ENCODE peak calls at places on chromosome 1, in five cellular contexts. T is K562, K is body of pancreas, O is A673, C is GM23248. U is an unnamed sample.
A peak's percentile ranks its signal among the peaks of the same experiment; 100 is the strongest.

GRCh38 chr1:219659005-219659632 is 46.2 kb upstream of the ZC3H11B start:
- DNase-seq in T (no peak), K (no peak), O (no peak), C (peak; percentile 39), U (no peak)

GRCh38 chr1:8941906-8942305 is 3.8 kb upstream of the CA6 start:
- DNase-seq in T (no peak), K (no peak), O (peak; percentile 28), C (peak; percentile 88), U (no peak)

GRCh38 chr1:44531785-44532566 is 126.9 kb downstream of the RNF220 start:
- DNase-seq in T (peak; percentile 88), K (no peak), O (no peak), C (peak; percentile 14), U (no peak)

GRCh38 chr1:206492589-206492988 is 14.7 kb upstream of the RASSF5 start:
- DNase-seq in T (no peak), K (no peak), O (no peak), C (no peak), U (no peak)

GRCh38 chr1:194214735-194215134 is 1028.3 kb upstream of the B3GALT2 start:
- DNase-seq in T (no peak), K (no peak), O (no peak), C (no peak), U (no peak)

GRCh38 chr1:112532074-112532473 is 23.3 kb downstream of the WNT2B start:
- DNase-seq in T (no peak), K (no peak), O (no peak), C (no peak), U (no peak)

GRCh38 chr1:167013124-167013900 is 24.2 kb downstream of the MAEL start:
- DNase-seq in T (no peak), K (no peak), O (no peak), C (no peak), U (no peak)

GRCh38 chr1:187045371-187045770 is 216.6 kb downstream of the PLA2G4A start:
- DNase-seq in T (no peak), K (no peak), O (no peak), C (no peak), U (no peak)

GRCh38 chr1:96236156-96236739 is 485.3 kb upstream of the PTBP2 start:
- DNase-seq in T (no peak), K (peak; percentile 52), O (peak; percentile 69), C (peak; percentile 70), U (no peak)

GRCh38 chr1:37850352-37850955 is 8.9 kb downstream of the MTF1 start:
- DNase-seq in T (no peak), K (no peak), O (no peak), C (no peak), U (no peak)

GRCh38 chr1:97824644-97825043 is 96.2 kb downstream of the DPYD start:
- DNase-seq in T (no peak), K (no peak), O (no peak), C (no peak), U (no peak)

GRCh38 chr1:225554216-225554812 is 98.6 kb downstream of the ENAH start:
- DNase-seq in T (peak; percentile 34), K (no peak), O (peak; percentile 62), C (peak; percentile 55), U (no peak)

GRCh38 chr1:225548140-225548857 is 104.6 kb downstream of the ENAH start:
- DNase-seq in T (no peak), K (no peak), O (no peak), C (peak; percentile 43), U (no peak)

GRCh38 chr1:225544924-225545323 is 108.0 kb downstream of the ENAH start:
- DNase-seq in T (no peak), K (no peak), O (no peak), C (no peak), U (no peak)

GRCh38 chr1:225545649-225546048 is 107.3 kb downstream of the ENAH start:
- DNase-seq in T (no peak), K (no peak), O (no peak), C (no peak), U (no peak)

DNA sequence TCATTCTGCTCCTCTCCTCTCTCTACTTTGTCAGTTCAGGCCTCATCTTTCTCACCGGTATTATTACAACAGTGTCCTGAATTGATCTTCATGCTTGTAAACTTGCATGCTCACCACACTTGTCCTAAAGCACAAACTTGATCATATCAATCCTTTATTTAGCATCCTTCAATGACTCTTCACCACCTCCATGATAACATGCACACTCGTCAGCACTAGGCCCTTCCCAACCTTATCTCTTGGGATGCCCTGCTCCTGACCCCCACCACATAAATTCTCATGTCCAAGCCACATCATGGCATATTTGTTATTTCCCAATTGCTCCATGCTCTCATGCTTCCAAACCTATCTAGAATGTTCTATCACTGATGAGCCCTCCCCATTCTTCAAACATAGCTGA is 103.1 kb downstream of the ENAH start:
- DNase-seq in T (no peak), K (no peak), O (no peak), C (no peak), U (no peak)
- H3K27ac ChIP-seq in T (no peak overlapping the region), K (no peak overlapping the region), O (no peak overlapping the region), C (no peak overlapping the region), U (no peak overlapping the region)

GRCh38 chr1:203276916-203277535 is 28.3 kb upstream of the BTG2 start:
- DNase-seq in T (no peak), K (no peak), O (no peak), C (no peak), U (no peak)

GRCh38 chr1:203280061-203280460 is 25.3 kb upstream of the BTG2 start:
- DNase-seq in T (no peak), K (no peak), O (no peak), C (no peak), U (no peak)

GRCh38 chr1:203281033-203281432 is 24.3 kb upstream of the BTG2 start:
- DNase-seq in T (no peak), K (no peak), O (no peak), C (peak; percentile 77), U (no peak)

GRCh38 chr1:203278087-203278884 is 27.0 kb upstream of the BTG2 start:
- DNase-seq in T (no peak), K (peak; percentile 86), O (no peak), C (peak; percentile 85), U (peak; percentile 40)

GRCh38 chr1:203278885-203279406 is 26.4 kb upstream of the BTG2 start:
- DNase-seq in T (no peak), K (no peak), O (no peak), C (no peak), U (no peak)
- H3K4me1 ChIP-seq in T (peaks cover 31% of the 10 kb centered on the region), K (peaks cover 62% of the 10 kb centered on the region), O (no peaks in the 10 kb centered on the region), C (peaks cover 11% of the 10 kb centered on the region), U (peaks cover 38% of the 10 kb centered on the region)

GRCh38 chr1:22225858-22226584 is 83.1 kb upstream of the WNT4 start:
- DNase-seq in T (no peak), K (no peak), O (no peak), C (no peak), U (no peak)

GRCh38 chr1:22221233-22221780 is 78.4 kb upstream of the WNT4 start:
- DNase-seq in T (no peak), K (no peak), O (no peak), C (no peak), U (no peak)

GRCh38 chr1:22224091-22224490 is 81.2 kb upstream of the WNT4 start:
- DNase-seq in T (no peak), K (no peak), O (no peak), C (no peak), U (no peak)

GRCh38 chr1:22224631-22225030 is 81.7 kb upstream of the WNT4 start:
- DNase-seq in T (no peak), K (no peak), O (no peak), C (no peak), U (no peak)

GRCh38 chr1:22223176-22223575 is 80.3 kb upstream of the WNT4 start:
- DNase-seq in T (no peak), K (no peak), O (no peak), C (no peak), U (no peak)
- H3K27ac ChIP-seq in T (no peak overlapping the region), K (no peak overlapping the region), O (no peak overlapping the region), C (no peak overlapping the region), U (no peak overlapping the region)

GRCh38 chr1:161198206-161198876 is 513 bp downstream of the ADAMTS4 start:
- DNase-seq in T (no peak), K (no peak), O (peak; percentile 43), C (peak; percentile 75), U (no peak)
- H3K4me1 ChIP-seq in T (peaks cover 56% of the 10 kb centered on the region), K (peaks cover 18% of the 10 kb centered on the region), O (peaks cover 51% of the 10 kb centered on the region), C (peaks cover 51% of the 10 kb centered on the region), U (peaks cover 53% of the 10 kb centered on the region)

GRCh38 chr1:3425486-3426215 is 28.8 kb upstream of the ARHGEF16 start:
- DNase-seq in T (no peak), K (no peak), O (no peak), C (no peak), U (no peak)
- H3K27ac ChIP-seq in T (no peak overlapping the region), K (no peak overlapping the region), O (no peak overlapping the region), C (no peak overlapping the region), U (no peak overlapping the region)

GRCh38 chr1:51755437-51755836 is 123.1 kb downstream of the NRDC start:
- DNase-seq in T (no peak), K (no peak), O (no peak), C (no peak), U (no peak)
- H3K4me1 ChIP-seq in T (peaks cover 25% of the 10 kb centered on the region), K (no peaks in the 10 kb centered on the region), O (no peaks in the 10 kb centered on the region), C (peaks cover 9% of the 10 kb centered on the region), U (no peaks in the 10 kb centered on the region)

DNA sequence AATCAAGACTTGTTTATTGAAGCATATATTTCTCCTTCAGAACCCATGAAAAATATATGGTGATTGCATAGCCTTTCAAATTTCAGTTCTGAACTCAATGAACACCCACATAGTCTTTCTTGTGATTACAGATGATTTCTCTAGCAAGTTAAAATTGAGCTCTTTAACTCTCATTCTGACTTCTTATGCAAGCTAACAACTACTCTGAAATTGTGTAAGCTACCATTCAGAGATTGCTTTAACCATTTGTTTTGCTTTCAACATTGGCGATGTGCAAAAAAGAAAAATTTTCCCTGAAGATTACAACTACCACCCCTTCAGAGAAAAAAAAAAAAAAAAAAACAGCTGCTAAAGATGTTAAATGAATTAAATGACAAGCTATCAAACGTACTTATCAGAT is 193.9 kb downstream of the DAB1 start:
- DNase-seq in T (no peak), K (no peak), O (no peak), C (no peak), U (no peak)
- H3K27ac ChIP-seq in T (no peak overlapping the region), K (no peak overlapping the region), O (no peak overlapping the region), C (no peak overlapping the region), U (no peak overlapping the region)